ENCODE peak calls at places on chromosome 5, in seven cellular contexts. B is M059J; L is B cell; K is amniotic epithelial cell; X is brain microvascular endothelial cell; S is stimulated activated CD8-positive, alpha-beta memory T cell treated with anti-CD3 and anti-CD28 coated beads, Interleukin-15, amount 100 ng/mL, for 1 hour; Q is left ventricle myocardium superior. Y is an unnamed sample.

GRCh38 chr5:31640024-31640423 is 1.1 kb downstream of the PDZD2 start:
- DNase-seq in B (no peak), L (no peak), K (no peak), X (no peak), S (no peak), Q (peak), Y (no peak)

GRCh38 chr5:142366007-142366406 is 41.2 kb upstream of the SPRY4 start:
- DNase-seq in B (no peak), L (no peak), K (no peak), X (no peak), S (no peak), Q (no peak), Y (no peak)

GRCh38 chr5:96881511-96882115 is 5.3 kb downstream of the ERAP2 start:
- DNase-seq in B (peak), L (no peak), K (peak), X (peak), S (no peak), Q (no peak), Y (no peak)

GRCh38 chr5:172086312-172086975 is 80.0 kb upstream of the FBXW11 start:
- DNase-seq in B (no peak), L (peak), K (no peak), X (no peak), S (no peak), Q (no peak), Y (no peak)

GRCh38 chr5:67790390-67790789 is 425.2 kb upstream of the PIK3R1 start:
- DNase-seq in B (no peak), L (no peak), K (no peak), X (no peak), S (no peak), Q (no peak), Y (no peak)

GRCh38 chr5:147835386-147835798 is 3.9 kb upstream of the SPINK1 start:
- DNase-seq in B (peak), L (no peak), K (peak), X (no peak), S (no peak), Q (no peak), Y (no peak)

GRCh38 chr5:62268239-62268638 is 37.8 kb upstream of the KIF2A start:
- DNase-seq in B (peak), L (no peak), K (peak), X (no peak), S (no peak), Q (no peak), Y (no peak)

GRCh38 chr5:143401846-143402463 is 1.5 kb downstream of the NR3C1 start:
- DNase-seq in B (peak), L (no peak), K (no peak), X (no peak), S (no peak), Q (no peak), Y (peak)

GRCh38 chr5:77638763-77639451 is 394 bp upstream of the OTP start:
- DNase-seq in B (no peak), L (no peak), K (no peak), X (no peak), S (no peak), Q (no peak), Y (no peak)

GRCh38 chr5:100777680-100778281 is 125.3 kb downstream of the ST8SIA4 start:
- DNase-seq in B (peak), L (peak), K (peak), X (peak), S (no peak), Q (no peak), Y (no peak)

GRCh38 chr5:75002271-75002670 is 50.1 kb downstream of the GCNT4 start:
- DNase-seq in B (no peak), L (no peak), K (no peak), X (no peak), S (no peak), Q (no peak), Y (no peak)

GRCh38 chr5:43146958-43147357 is 26.2 kb downstream of the ZNF131 start:
- DNase-seq in B (no peak), L (no peak), K (no peak), X (no peak), S (no peak), Q (no peak), Y (no peak)

GRCh38 chr5:65823174-65823573 is 101.2 kb downstream of the NLN start:
- DNase-seq in B (peak), L (no peak), K (peak), X (no peak), S (no peak), Q (no peak), Y (no peak)

GRCh38 chr5:8770431-8770830 is 775.4 kb downstream of the SEMA5A start:
- DNase-seq in B (no peak), L (no peak), K (peak), X (peak), S (no peak), Q (no peak), Y (no peak)

GRCh38 chr5:106380736-106381135 is 1290.0 kb downstream of the EFNA5 start:
- DNase-seq in B (peak), L (no peak), K (peak), X (peak), S (no peak), Q (no peak), Y (no peak)

GRCh38 chr5:159915913-159916840 is at the start of gene ADRA1B:
- DNase-seq in B (peak), L (peak), K (peak), X (peak), S (no peak), Q (peak), Y (peak)

GRCh38 chr5:93715776-93716175 is 25.6 kb downstream of the POU5F2 start:
- DNase-seq in B (no peak), L (no peak), K (no peak), X (no peak), S (no peak), Q (no peak), Y (no peak)

GRCh38 chr5:66742083-66742895 is 146.1 kb downstream of the MAST4 start:
- DNase-seq in B (peak), L (no peak), K (peak), X (peak), S (no peak), Q (peak), Y (no peak)

GRCh38 chr5:160262151-160262550 is 32.8 kb downstream of the FABP6 start:
- DNase-seq in B (no peak), L (no peak), K (no peak), X (no peak), S (no peak), Q (no peak), Y (no peak)

GRCh38 chr5:57724836-57725235 is 242.2 kb upstream of the ACTBL2 start:
- DNase-seq in B (peak), L (no peak), K (peak), X (peak), S (no peak), Q (no peak), Y (no peak)

GRCh38 chr5:17118631-17119030 is 98.8 kb upstream of the BASP1 start:
- DNase-seq in B (peak), L (no peak), K (peak), X (peak), S (no peak), Q (no peak), Y (no peak)

GRCh38 chr5:135741040-135741439 is 93.4 kb upstream of the SLC25A48 start:
- DNase-seq in B (no peak), L (no peak), K (no peak), X (no peak), S (no peak), Q (no peak), Y (no peak)

GRCh38 chr5:81749186-81749561 is 1.7 kb downstream of the SSBP2 start:
- DNase-seq in B (no peak), L (no peak), K (no peak), X (no peak), S (no peak), Q (no peak), Y (no peak)

GRCh38 chr5:138246334-138246733 is 28.1 kb downstream of the GFRA3 start:
- DNase-seq in B (no peak), L (no peak), K (no peak), X (no peak), S (no peak), Q (no peak), Y (no peak)

GRCh38 chr5:77437194-77437593 is 54.9 kb downstream of the WDR41 start:
- DNase-seq in B (peak), L (no peak), K (no peak), X (no peak), S (no peak), Q (no peak), Y (no peak)

GRCh38 chr5:28286566-28286965 is 1248.2 kb upstream of the CDH9 start:
- DNase-seq in B (peak), L (no peak), K (peak), X (no peak), S (no peak), Q (no peak), Y (no peak)

GRCh38 chr5:170896779-170897178 is 35.0 kb downstream of the RANBP17 start:
- DNase-seq in B (peak), L (no peak), K (peak), X (peak), S (no peak), Q (no peak), Y (no peak)

GRCh38 chr5:85278193-85278592 is 893.5 kb upstream of the EDIL3 start:
- DNase-seq in B (peak), L (no peak), K (no peak), X (no peak), S (no peak), Q (no peak), Y (no peak)

GRCh38 chr5:149268928-149269557 is 2.6 kb upstream of the AFAP1L1 start:
- DNase-seq in B (peak), L (no peak), K (peak), X (no peak), S (no peak), Q (no peak), Y (no peak)

GRCh38 chr5:171534009-171534895 is 114.8 kb downstream of the FGF18 start:
- DNase-seq in B (peak), L (no peak), K (no peak), X (no peak), S (no peak), Q (no peak), Y (no peak)

GRCh38 chr5:89083791-89084190 is 200.8 kb upstream of the MEF2C start:
- DNase-seq in B (peak), L (no peak), K (peak), X (peak), S (no peak), Q (no peak), Y (no peak)

GRCh38 chr5:139925650-139926640 is 117.2 kb downstream of the NRG2 start:
- DNase-seq in B (no peak), L (no peak), K (no peak), X (no peak), S (no peak), Q (no peak), Y (peak)

GRCh38 chr5:134177197-134178171 is 734 bp upstream of the SKP1 start:
- DNase-seq in B (peak), L (no peak), K (peak), X (peak), S (no peak), Q (peak), Y (no peak)

GRCh38 chr5:176810687-176811501 is 535 bp downstream of the UNC5A start:
- DNase-seq in B (no peak), L (no peak), K (peak), X (no peak), S (no peak), Q (no peak), Y (no peak)

GRCh38 chr5:132099073-132099748 is 25.6 kb downstream of the CSF2 start:
- DNase-seq in B (no peak), L (peak), K (no peak), X (no peak), S (no peak), Q (no peak), Y (peak)

GRCh38 chr5:91122663-91123062 is 260.5 kb downstream of the ARRDC3 start:
- DNase-seq in B (no peak), L (no peak), K (no peak), X (no peak), S (no peak), Q (no peak), Y (no peak)

GRCh38 chr5:159975462-159976019 is 33.4 kb upstream of the TTC1 start:
- DNase-seq in B (peak), L (no peak), K (peak), X (peak), S (no peak), Q (no peak), Y (no peak)

GRCh38 chr5:168592014-168592368 is 12.8 kb upstream of the PANK3 start:
- DNase-seq in B (no peak), L (no peak), K (peak), X (no peak), S (no peak), Q (no peak), Y (no peak)

GRCh38 chr5:56050566-56051292 is 56.0 kb upstream of the IL6ST start:
- DNase-seq in B (peak), L (no peak), K (no peak), X (no peak), S (no peak), Q (no peak), Y (no peak)